ENCODE peak calls at places on chromosomes 16 and 17, in six cellular contexts. J is IMR-90, B is trophoblast cell, V is mesenchymal stem cell, I is mesendoderm, C is neuronal stem cell. K is an unnamed sample.

GRCh38 chr16:86531641-86532525 is 21.6 kb downstream of the FOXF1 start:
- DNase-seq in B (no peak), I (no peak), C (no peak), J (no peak), V (no peak), K (no peak)

GRCh38 chr17:75683467-75684041 is 16.4 kb downstream of the SAP30BP start:
- DNase-seq in V (peak; percentile 61), J (peak; percentile 80), B (no peak), I (no peak), C (no peak), K (no peak)

GRCh38 chr16:88605186-88606145 is 32.9 kb upstream of the IL17C start:
- DNase-seq in C (no peak), V (no peak), I (no peak), B (no peak), J (no peak), K (no peak)

GRCh38 chr17:81702934-81703746 is at the start of gene MRPL12:
- DNase-seq in C (peak; percentile 93), I (peak; percentile 96), V (peak; percentile 93), B (peak; percentile 96), J (peak; percentile 89), K (peak; percentile 95)

GRCh38 chr16:84841787-84842300 is 22.1 kb downstream of the CRISPLD2 start:
- DNase-seq in V (no peak), B (peak; percentile 89), C (no peak), I (peak; percentile 94), J (no peak), K (peak; percentile 97)

GRCh38 chr16:85296859-85297698 is 184.8 kb upstream of the CIBAR2 start:
- DNase-seq in J (no peak), B (peak; percentile 64), V (peak; percentile 61), I (peak; percentile 53), C (no peak), K (peak; percentile 67)

GRCh38 chr16:54176376-54176901 is 110.1 kb downstream of the IRX3 start:
- DNase-seq in B (no peak), I (peak; percentile 60), V (no peak), J (no peak), C (no peak), K (peak; percentile 76)

GRCh38 chr17:28193241-28193640 is 125.8 kb upstream of the TMEM97 start:
- DNase-seq in V (no peak), I (peak; percentile 47), J (no peak), B (no peak), C (no peak), K (peak; percentile 45)

GRCh38 chr17:32794533-32795246 is 82.2 kb downstream of the MYO1D start:
- DNase-seq in C (no peak), V (no peak), B (no peak), J (no peak), I (peak; percentile 48), K (no peak)

GRCh38 chr17:80804466-80804865 is 187.2 kb upstream of the CHMP6 start:
- DNase-seq in B (no peak), C (no peak), J (no peak), V (no peak), I (no peak), K (peak; percentile 24)

GRCh38 chr17:38442548-38442947 is 14.3 kb downstream of the ARHGAP23 start:
- DNase-seq in V (no peak), B (peak; percentile 35), C (no peak), I (no peak), J (no peak), K (no peak)

GRCh38 chr17:38604479-38605229 is 1.1 kb downstream of the SRCIN1 start:
- DNase-seq in C (no peak), J (no peak), I (peak; percentile 57), B (no peak), V (no peak), K (peak; percentile 83)

GRCh38 chr17:8563981-8564602 is 66.4 kb downstream of the MYH10 start:
- DNase-seq in V (no peak), B (no peak), I (no peak), C (no peak), J (peak; percentile 73), K (no peak)

GRCh38 chr16:48353565-48354163 is 31.5 kb downstream of the SIAH1 start:
- DNase-seq in J (peak; percentile 75), V (peak; percentile 86), C (peak; percentile 56), I (peak; percentile 93), B (peak; percentile 78), K (peak; percentile 77)

GRCh38 chr17:8133941-8134340 is 10.0 kb upstream of the HES7 start:
- DNase-seq in B (no peak), C (no peak), J (no peak), I (no peak), V (no peak), K (no peak)

GRCh38 chr17:9409026-9409425 is 166.6 kb downstream of the STX8 start:
- DNase-seq in C (no peak), J (no peak), B (peak; percentile 94), I (peak; percentile 11), V (no peak), K (no peak)

GRCh38 chr17:3796110-3796821 is 4.7 kb downstream of the ITGAE start:
- DNase-seq in I (no peak), J (no peak), V (no peak), C (no peak), B (no peak), K (no peak)

GRCh38 chr17:59775786-59776350 is 68.4 kb downstream of the VMP1 start:
- DNase-seq in C (no peak), I (no peak), B (peak; percentile 89), V (no peak), J (no peak), K (no peak)

GRCh38 chr16:85291302-85292148 is 179.3 kb upstream of the CIBAR2 start:
- DNase-seq in J (no peak), B (no peak), I (no peak), C (peak; percentile 52), V (peak; percentile 73), K (no peak)

GRCh38 chr16:56907401-56907800 is 24.5 kb upstream of the HERPUD1 start:
- DNase-seq in I (no peak), V (no peak), B (no peak), C (no peak), J (no peak), K (no peak)

GRCh38 chr17:57357830-57358426 is 101.6 kb downstream of the MSI2 start:
- DNase-seq in I (no peak), C (no peak), B (peak; percentile 97), V (no peak), J (no peak), K (no peak)

GRCh38 chr17:82278786-82279379 is 5.4 kb upstream of the CSNK1D start:
- DNase-seq in J (no peak), I (peak; percentile 42), C (no peak), V (no peak), B (no peak), K (no peak)

GRCh38 chr16:9088848-9089247 is 2.6 kb upstream of the HAPSTR1 start:
- DNase-seq in B (no peak), I (no peak), C (no peak), V (no peak), J (no peak), K (no peak)

GRCh38 chr17:7583253-7584109 is at the start of gene MPDU1:
- DNase-seq in C (peak; percentile 96), I (peak; percentile 97), J (peak; percentile 96), V (peak; percentile 96), B (peak; percentile 99), K (peak; percentile 98)

GRCh38 chr16:2177101-2177500 is 19.3 kb downstream of the CASKIN1 start:
- DNase-seq in V (no peak), B (no peak), C (no peak), J (no peak), I (no peak), K (no peak)

GRCh38 chr16:2175454-2175853 is 19.9 kb downstream of the TRAF7 start:
- DNase-seq in I (no peak), J (no peak), B (no peak), C (no peak), V (no peak), K (no peak)

GRCh38 chr16:2177561-2177960 is 18.8 kb downstream of the CASKIN1 start:
- DNase-seq in J (no peak), B (no peak), C (no peak), V (no peak), I (no peak), K (no peak)

GRCh38 chr16:2174396-2175131 is 19.0 kb downstream of the TRAF7 start:
- DNase-seq in J (no peak), V (no peak), B (peak; percentile 18), C (no peak), I (no peak), K (no peak)

GRCh38 chr16:2176047-2176446 is 20.4 kb downstream of the CASKIN1 start:
- DNase-seq in C (no peak), B (no peak), J (no peak), I (no peak), V (no peak), K (no peak)
- H3K18ac ChIP-seq in C (no peak overlapping the region), B (no peak overlapping the region), J (no peak overlapping the region), I (no peak overlapping the region), V (no peak overlapping the region), K (no peak overlapping the region)

GRCh38 chr17:292531-293382 is 59.9 kb downstream of the RPH3AL start:
- DNase-seq in B (no peak), V (no peak), J (no peak), I (no peak), C (no peak), K (no peak)
- H3K18ac ChIP-seq in B (no peak overlapping the region), V (no peak overlapping the region), J (no peak overlapping the region), I (no peak overlapping the region), C (peak overlapping the region; percentile 9), K (no peak overlapping the region)

DNA sequence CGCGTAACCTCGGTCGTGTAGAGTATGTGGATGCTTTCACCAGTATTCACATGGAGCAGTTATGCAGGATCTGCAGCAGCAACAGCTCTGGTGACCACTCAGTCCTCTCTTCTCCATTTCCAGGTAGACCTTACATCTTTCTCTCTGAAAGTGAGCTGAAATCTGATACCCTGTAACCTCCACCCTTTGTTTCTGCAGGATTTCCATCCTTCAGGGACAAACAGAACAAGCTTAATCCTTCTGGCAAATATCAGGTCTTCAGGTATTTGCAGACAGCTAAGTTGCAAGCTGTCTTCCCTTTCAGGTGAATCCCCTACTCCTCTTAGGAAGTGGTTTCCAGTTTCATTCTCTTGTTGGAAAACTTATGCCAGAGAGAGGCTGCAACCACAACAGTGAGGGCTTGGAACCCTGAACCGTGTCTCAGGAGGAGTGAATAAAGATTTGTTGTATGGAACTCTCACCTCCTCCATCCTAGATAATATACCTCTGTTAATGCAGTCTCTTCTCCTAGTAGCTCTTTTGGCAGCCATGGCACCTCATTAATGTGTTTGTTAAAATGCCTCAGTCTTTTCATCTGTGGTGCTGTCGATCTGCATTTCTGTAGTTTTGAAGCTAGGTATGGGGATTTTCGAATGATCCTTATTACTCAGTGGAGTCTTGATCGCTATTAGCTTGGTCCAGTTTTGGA is 172.5 kb downstream of the PRKCA start:
- DNase-seq in B (no peak), C (no peak), V (no peak), I (peak; percentile 69), J (no peak), K (peak; percentile 43)
- H3K18ac ChIP-seq in B (no peak overlapping the region), C (no peak overlapping the region), V (peak overlapping the region; percentile 14), I (no peak overlapping the region), J (peak overlapping the region; percentile 22), K (no peak overlapping the region)

GRCh38 chr16:4317471-4318170 is 1.8 kb downstream of the GLIS2 start:
- DNase-seq in I (no peak), V (peak; percentile 68), B (no peak), C (peak; percentile 62), J (no peak), K (no peak)

GRCh38 chr16:4316103-4316731 is 350 bp downstream of the GLIS2 start:
- DNase-seq in I (peak; percentile 47), J (no peak), B (peak; percentile 41), C (no peak), V (peak; percentile 50), K (no peak)

GRCh38 chr16:4318171-4318910 is 2.5 kb downstream of the GLIS2 start:
- DNase-seq in C (no peak), I (no peak), J (no peak), V (no peak), B (no peak), K (no peak)

GRCh38 chr16:4315185-4316102 is at the start of gene GLIS2:
- DNase-seq in C (peak; percentile 80), I (peak; percentile 91), J (peak; percentile 82), V (peak; percentile 89), B (peak; percentile 73), K (peak; percentile 88)

GRCh38 chr16:4316732-4317461 is 1.0 kb downstream of the GLIS2 start:
- DNase-seq in C (no peak), I (no peak), J (no peak), B (peak; percentile 32), V (no peak), K (no peak)
- H3K18ac ChIP-seq in C (peak overlapping the region; percentile 95), I (peak overlapping the region; percentile 86), J (no peak overlapping the region), B (peak overlapping the region; percentile 35), V (peak overlapping the region; percentile 52), K (peak overlapping the region; percentile 40)